ENCODE peak calls at places on chromosome 2, in ten cellular contexts. Y, M, X, G, V, H, C, N, O and K are unnamed samples.
A peak's percentile ranks its signal among the peaks of the same experiment; 100 is the strongest.

GRCh38 chr2:120853294-120854013 is 117.8 kb downstream of the GLI2 start:
- DNase-seq in V (no peak), N (no peak), G (no peak), X (no peak), C (no peak), M (no peak), Y (no peak), H (no peak), O (no peak), K (no peak)

GRCh38 chr2:100038019-100038418 is 104.4 kb downstream of the AFF3 start:
- DNase-seq in N (no peak), X (no peak), M (no peak), V (no peak), C (no peak), H (no peak), O (no peak), Y (no peak), G (no peak), K (no peak)

GRCh38 chr2:162566666-162567065 is 222.7 kb downstream of the GCA start:
- DNase-seq in O (no peak), H (no peak), Y (no peak), V (no peak), G (no peak), N (no peak), X (no peak), C (no peak), M (no peak), K (no peak)

GRCh38 chr2:84703831-84704230 is 177.1 kb downstream of the TRABD2A start:
- DNase-seq in X (no peak), C (no peak), M (no peak), O (no peak), H (no peak), Y (no peak), N (no peak), V (no peak), G (no peak), K (no peak)

GRCh38 chr2:100757621-100758394 is 62.1 kb upstream of the NPAS2 start:
- DNase-seq in M (no peak), V (no peak), Y (no peak), G (no peak), H (no peak), X (no peak), C (no peak), O (no peak), N (no peak), K (no peak)

GRCh38 chr2:59182249-59182648 is 941.1 kb upstream of the FANCL start:
- DNase-seq in N (no peak), Y (no peak), G (no peak), H (no peak), X (no peak), V (no peak), O (no peak), M (peak; percentile 6), C (no peak), K (no peak)

GRCh38 chr2:224220581-224221255 is 181.2 kb downstream of the FAM124B start:
- DNase-seq in N (no peak), V (no peak), C (no peak), Y (no peak), M (no peak), X (no peak), G (no peak), O (no peak), H (no peak), K (no peak)

GRCh38 chr2:222944552-222944951 is 83.7 kb downstream of the ACSL3 start:
- DNase-seq in M (no peak), C (no peak), G (no peak), X (no peak), Y (no peak), O (no peak), N (no peak), V (no peak), H (no peak), K (no peak)

GRCh38 chr2:95057535-95058453 is 32.3 kb downstream of the MAL start:
- DNase-seq in X (no peak), M (peak; percentile 51), G (no peak), H (no peak), N (peak; percentile 70), V (no peak), C (no peak), O (no peak), Y (no peak), K (no peak)

GRCh38 chr2:152814475-152815030 is 96.1 kb downstream of the ARL6IP6 start:
- DNase-seq in N (no peak), G (no peak), M (no peak), V (no peak), O (peak; percentile 15), X (no peak), H (no peak), Y (no peak), C (no peak), K (no peak)

GRCh38 chr2:109209412-109209811 is 80.4 kb downstream of the SH3RF3 start:
- DNase-seq in H (no peak), X (no peak), G (no peak), V (no peak), C (no peak), Y (no peak), M (no peak), N (no peak), O (no peak), K (no peak)